ENCODE peak calls at places on chromosome 15, in nine cellular contexts. One of them, this sample, is unnamed.

GRCh38 chr15:84023636-84024035 is 211.9 kb upstream of the GOLGA6L4 start:
- DNase-seq in foreskin keratinocyte: no peak
- DNase-seq in HCT116: peak; percentile 28
- DNase-seq in transverse colon: peak; percentile 15
- DNase-seq in substantia nigra: no peak
- DNase-seq in SHP77: peak; percentile 34
- DNase-seq in fibroblast of the conjunctiva: peak; percentile 13
- DNase-seq in suprapubic skin: no peak
- DNase-seq in heart right ventricle: peak; percentile 24
- DNase-seq in this sample: peak; percentile 16

GRCh38 chr15:86329311-86330013 is 249.8 kb downstream of the AGBL1 start:
- DNase-seq in transverse colon: no peak
- DNase-seq in foreskin keratinocyte: peak; percentile 36
- DNase-seq in HCT116: no peak
- DNase-seq in SHP77: no peak
- DNase-seq in fibroblast of the conjunctiva: no peak
- DNase-seq in heart right ventricle: no peak
- DNase-seq in suprapubic skin: no peak
- DNase-seq in substantia nigra: no peak
- DNase-seq in this sample: no peak

GRCh38 chr15:43774062-43774461 is 2.7 kb downstream of the ELL3 start:
- DNase-seq in transverse colon: no peak
- DNase-seq in foreskin keratinocyte: no peak
- DNase-seq in substantia nigra: no peak
- DNase-seq in suprapubic skin: no peak
- DNase-seq in SHP77: no peak
- DNase-seq in heart right ventricle: no peak
- DNase-seq in HCT116: no peak
- DNase-seq in fibroblast of the conjunctiva: no peak
- DNase-seq in this sample: no peak

GRCh38 chr15:31360843-31361763 is 34.5 kb downstream of the KLF13 start:
- DNase-seq in suprapubic skin: peak; percentile 73
- DNase-seq in HCT116: no peak
- DNase-seq in substantia nigra: no peak
- DNase-seq in foreskin keratinocyte: no peak
- DNase-seq in SHP77: peak; percentile 31
- DNase-seq in heart right ventricle: peak; percentile 48
- DNase-seq in fibroblast of the conjunctiva: no peak
- DNase-seq in transverse colon: peak; percentile 81
- DNase-seq in this sample: no peak

GRCh38 chr15:52434885-52435284 is 93.8 kb downstream of the MYO5A start:
- DNase-seq in substantia nigra: no peak
- DNase-seq in suprapubic skin: no peak
- DNase-seq in fibroblast of the conjunctiva: no peak
- DNase-seq in HCT116: no peak
- DNase-seq in foreskin keratinocyte: no peak
- DNase-seq in SHP77: no peak
- DNase-seq in heart right ventricle: no peak
- DNase-seq in transverse colon: no peak
- DNase-seq in this sample: no peak

GRCh38 chr15:90035095-90035834 is 34.1 kb downstream of the ZNF710 start:
- DNase-seq in suprapubic skin: peak; percentile 77
- DNase-seq in heart right ventricle: peak; percentile 51
- DNase-seq in HCT116: no peak
- DNase-seq in fibroblast of the conjunctiva: no peak
- DNase-seq in foreskin keratinocyte: no peak
- DNase-seq in SHP77: peak; percentile 62
- DNase-seq in transverse colon: peak; percentile 55
- DNase-seq in substantia nigra: no peak
- DNase-seq in this sample: no peak

GRCh38 chr15:38251726-38252480 is 733 bp upstream of the SPRED1 start:
- DNase-seq in foreskin keratinocyte: peak; percentile 97
- DNase-seq in suprapubic skin: peak; percentile 92
- DNase-seq in transverse colon: peak; percentile 90
- DNase-seq in SHP77: peak; percentile 83
- DNase-seq in HCT116: peak; percentile 96
- DNase-seq in substantia nigra: peak; percentile 78
- DNase-seq in fibroblast of the conjunctiva: peak; percentile 97
- DNase-seq in heart right ventricle: peak; percentile 95
- DNase-seq in this sample: peak; percentile 92

GRCh38 chr15:95300958-95301357 is 1029.5 kb upstream of the NR2F2 start:
- DNase-seq in suprapubic skin: no peak
- DNase-seq in fibroblast of the conjunctiva: no peak
- DNase-seq in transverse colon: no peak
- DNase-seq in SHP77: no peak
- DNase-seq in foreskin keratinocyte: no peak
- DNase-seq in HCT116: no peak
- DNase-seq in substantia nigra: no peak
- DNase-seq in heart right ventricle: no peak
- DNase-seq in this sample: no peak

GRCh38 chr15:61195116-61196002 is 33.7 kb downstream of the RORA start:
- DNase-seq in substantia nigra: no peak
- DNase-seq in fibroblast of the conjunctiva: peak; percentile 18
- DNase-seq in heart right ventricle: no peak
- DNase-seq in HCT116: peak; percentile 26
- DNase-seq in suprapubic skin: no peak
- DNase-seq in SHP77: no peak
- DNase-seq in foreskin keratinocyte: no peak
- DNase-seq in transverse colon: no peak
- DNase-seq in this sample: no peak

GRCh38 chr15:90294601-90295269 is 29.3 kb downstream of the NGRN start:
- DNase-seq in suprapubic skin: no peak
- DNase-seq in foreskin keratinocyte: no peak
- DNase-seq in SHP77: peak; percentile 31
- DNase-seq in substantia nigra: peak; percentile 26
- DNase-seq in HCT116: no peak
- DNase-seq in heart right ventricle: no peak
- DNase-seq in fibroblast of the conjunctiva: no peak
- DNase-seq in transverse colon: no peak
- DNase-seq in this sample: no peak

GRCh38 chr15:71651750-71652186 is 158.6 kb upstream of the NR2E3 start:
- DNase-seq in HCT116: peak; percentile 39
- DNase-seq in transverse colon: peak; percentile 14
- DNase-seq in fibroblast of the conjunctiva: peak; percentile 85
- DNase-seq in heart right ventricle: no peak
- DNase-seq in SHP77: peak; percentile 51
- DNase-seq in suprapubic skin: no peak
- DNase-seq in substantia nigra: no peak
- DNase-seq in foreskin keratinocyte: peak; percentile 17
- DNase-seq in this sample: peak; percentile 24

GRCh38 chr15:39149636-39150035 is 431.2 kb upstream of the THBS1 start:
- DNase-seq in foreskin keratinocyte: no peak
- DNase-seq in suprapubic skin: no peak
- DNase-seq in SHP77: no peak
- DNase-seq in HCT116: no peak
- DNase-seq in heart right ventricle: no peak
- DNase-seq in substantia nigra: no peak
- DNase-seq in transverse colon: no peak
- DNase-seq in fibroblast of the conjunctiva: no peak
- DNase-seq in this sample: no peak

GRCh38 chr15:71549697-71550096 is 260.7 kb upstream of the NR2E3 start:
- DNase-seq in HCT116: no peak
- DNase-seq in suprapubic skin: no peak
- DNase-seq in foreskin keratinocyte: no peak
- DNase-seq in transverse colon: no peak
- DNase-seq in heart right ventricle: peak; percentile 46
- DNase-seq in fibroblast of the conjunctiva: no peak
- DNase-seq in substantia nigra: no peak
- DNase-seq in SHP77: no peak
- DNase-seq in this sample: no peak

GRCh38 chr15:66415321-66415720 is 28.6 kb downstream of the MAP2K1 start:
- DNase-seq in fibroblast of the conjunctiva: no peak
- DNase-seq in heart right ventricle: no peak
- DNase-seq in SHP77: no peak
- DNase-seq in transverse colon: no peak
- DNase-seq in foreskin keratinocyte: no peak
- DNase-seq in substantia nigra: no peak
- DNase-seq in suprapubic skin: no peak
- DNase-seq in HCT116: no peak
- DNase-seq in this sample: no peak

GRCh38 chr15:52408823-52409222 is 113.2 kb upstream of the MYO5C start:
- DNase-seq in transverse colon: no peak
- DNase-seq in HCT116: no peak
- DNase-seq in suprapubic skin: no peak
- DNase-seq in heart right ventricle: no peak
- DNase-seq in SHP77: no peak
- DNase-seq in foreskin keratinocyte: no peak
- DNase-seq in fibroblast of the conjunctiva: no peak
- DNase-seq in substantia nigra: no peak
- DNase-seq in this sample: no peak

GRCh38 chr15:28104326-28104725 is 5.2 kb upstream of the OCA2 start:
- DNase-seq in foreskin keratinocyte: no peak
- DNase-seq in heart right ventricle: no peak
- DNase-seq in SHP77: no peak
- DNase-seq in HCT116: no peak
- DNase-seq in fibroblast of the conjunctiva: no peak
- DNase-seq in transverse colon: no peak
- DNase-seq in substantia nigra: no peak
- DNase-seq in suprapubic skin: peak; percentile 55
- DNase-seq in this sample: no peak

GRCh38 chr15:44157679-44158078 is 37.4 kb downstream of the FRMD5 start:
- DNase-seq in fibroblast of the conjunctiva: peak; percentile 31
- DNase-seq in SHP77: no peak
- DNase-seq in HCT116: peak; percentile 96
- DNase-seq in substantia nigra: no peak
- DNase-seq in heart right ventricle: no peak
- DNase-seq in transverse colon: no peak
- DNase-seq in foreskin keratinocyte: peak; percentile 89
- DNase-seq in suprapubic skin: no peak
- DNase-seq in this sample: no peak

GRCh38 chr15:39455502-39455991 is 125.3 kb upstream of the THBS1 start:
- DNase-seq in fibroblast of the conjunctiva: peak; percentile 82
- DNase-seq in HCT116: no peak
- DNase-seq in heart right ventricle: no peak
- DNase-seq in substantia nigra: no peak
- DNase-seq in suprapubic skin: no peak
- DNase-seq in SHP77: peak; percentile 63
- DNase-seq in transverse colon: no peak
- DNase-seq in foreskin keratinocyte: peak; percentile 27
- DNase-seq in this sample: no peak

GRCh38 chr15:60363024-60363674 is 34.6 kb downstream of the ANXA2 start:
- DNase-seq in transverse colon: no peak
- DNase-seq in SHP77: no peak
- DNase-seq in fibroblast of the conjunctiva: no peak
- DNase-seq in heart right ventricle: no peak
- DNase-seq in suprapubic skin: no peak
- DNase-seq in substantia nigra: no peak
- DNase-seq in foreskin keratinocyte: no peak
- DNase-seq in HCT116: no peak
- DNase-seq in this sample: no peak

GRCh38 chr15:90296996-90297395 is 31.5 kb downstream of the NGRN start:
- DNase-seq in HCT116: no peak
- DNase-seq in transverse colon: no peak
- DNase-seq in heart right ventricle: no peak
- DNase-seq in substantia nigra: no peak
- DNase-seq in SHP77: no peak
- DNase-seq in suprapubic skin: no peak
- DNase-seq in fibroblast of the conjunctiva: no peak
- DNase-seq in foreskin keratinocyte: no peak
- DNase-seq in this sample: no peak

GRCh38 chr15:69443032-69443611 is 9.5 kb upstream of the RPLP1 start:
- DNase-seq in transverse colon: no peak
- DNase-seq in suprapubic skin: no peak
- DNase-seq in SHP77: no peak
- DNase-seq in fibroblast of the conjunctiva: no peak
- DNase-seq in HCT116: no peak
- DNase-seq in foreskin keratinocyte: no peak
- DNase-seq in substantia nigra: no peak
- DNase-seq in heart right ventricle: no peak
- DNase-seq in this sample: no peak

GRCh38 chr15:20344601-20345400 is 196.8 kb downstream of the GOLGA6L6 start:
- DNase-seq in transverse colon: no peak
- DNase-seq in SHP77: no peak
- DNase-seq in fibroblast of the conjunctiva: no peak
- DNase-seq in suprapubic skin: peak; percentile 60
- DNase-seq in heart right ventricle: no peak
- DNase-seq in substantia nigra: no peak
- DNase-seq in HCT116: no peak
- DNase-seq in foreskin keratinocyte: no peak
- DNase-seq in this sample: no peak

GRCh38 chr15:61030451-61030850 is 198.7 kb downstream of the RORA start:
- DNase-seq in fibroblast of the conjunctiva: no peak
- DNase-seq in heart right ventricle: no peak
- DNase-seq in SHP77: no peak
- DNase-seq in HCT116: no peak
- DNase-seq in substantia nigra: no peak
- DNase-seq in transverse colon: no peak
- DNase-seq in suprapubic skin: no peak
- DNase-seq in foreskin keratinocyte: no peak
- DNase-seq in this sample: no peak

GRCh38 chr15:26355671-26356070 is 417.2 kb downstream of the GABRB3 start:
- DNase-seq in foreskin keratinocyte: no peak
- DNase-seq in substantia nigra: no peak
- DNase-seq in HCT116: no peak
- DNase-seq in heart right ventricle: no peak
- DNase-seq in transverse colon: no peak
- DNase-seq in suprapubic skin: no peak
- DNase-seq in fibroblast of the conjunctiva: no peak
- DNase-seq in SHP77: no peak
- DNase-seq in this sample: no peak